ENCODE peak calls at places on chromosome 6, in eight cellular contexts. Z is GM23248; F is WTC11; N is HCT116; A is activated CD4-positive, alpha-beta T cell treated with anti-CD3 and anti-CD28 coated beads, Interleukin-2, amount 10 ng/mL, durations not matched to agents 24 days and 14 days; K is activated T-cell treated with anti-CD3 and anti-CD28 coated beads for 1 hour; Q is hippocampal formation; O is fibroblast of the conjunctiva. V is an unnamed sample.

GRCh38 chr6:43428112-43428570 is 800 bp downstream of the ABCC10 start:
- DNase-seq in Z (no peak), F (no peak), A (peak), O (no peak), N (no peak), K (no peak), Q (no peak), V (no peak)

GRCh38 chr6:31041372-31041974 is 31.2 kb downstream of the MUC22 start:
- DNase-seq in A (no peak), N (no peak), Z (no peak), Q (no peak), K (no peak), F (no peak), O (no peak), V (no peak)

GRCh38 chr6:32114853-32115252 is 5.7 kb upstream of the TNXB start:
- DNase-seq in F (no peak), N (no peak), O (no peak), K (no peak), Z (peak), Q (no peak), A (no peak), V (no peak)

GRCh38 chr6:169701218-169701952 is 444 bp downstream of the WDR27 start:
- DNase-seq in Q (no peak), F (no peak), K (no peak), N (no peak), Z (no peak), O (no peak), A (no peak), V (no peak)

GRCh38 chr6:105204331-105204730 is 24.5 kb upstream of the POPDC3 start:
- DNase-seq in K (no peak), O (no peak), N (no peak), A (no peak), Q (no peak), Z (peak), F (no peak), V (no peak)

GRCh38 chr6:96391776-96392175 is 129.8 kb upstream of the UFL1 start:
- DNase-seq in O (no peak), F (peak), N (no peak), Q (peak), A (peak), Z (peak), K (no peak), V (no peak)

GRCh38 chr6:127103482-127103881 is 15.0 kb upstream of the RSPO3 start:
- DNase-seq in Z (peak), K (no peak), A (no peak), O (no peak), N (no peak), F (no peak), Q (no peak), V (no peak)

GRCh38 chr6:44898296-44898930 is 429.7 kb upstream of the RUNX2 start:
- DNase-seq in Z (peak), N (no peak), F (no peak), Q (no peak), A (no peak), O (no peak), K (no peak), V (no peak)

GRCh38 chr6:126335210-126335609 is 4.7 kb upstream of the CENPW start:
- DNase-seq in K (no peak), N (no peak), Z (no peak), O (no peak), F (no peak), Q (no peak), A (no peak), V (no peak)

GRCh38 chr6:165082631-165083030 is 226.8 kb downstream of the C6orf118 start:
- DNase-seq in O (no peak), K (no peak), A (no peak), N (no peak), Z (no peak), Q (no peak), F (no peak), V (no peak)

GRCh38 chr6:16401868-16402267 is 163.5 kb downstream of the GMPR start:
- DNase-seq in F (no peak), K (no peak), Q (no peak), O (no peak), A (no peak), Z (no peak), N (no peak), V (no peak)

GRCh38 chr6:168823397-168824020 is 382.5 kb downstream of the SMOC2 start:
- DNase-seq in O (no peak), A (no peak), K (no peak), N (no peak), Q (no peak), Z (no peak), F (no peak), V (no peak)

GRCh38 chr6:42781546-42781810 is 374 bp upstream of the BICRAL start:
- DNase-seq in O (no peak), F (no peak), A (no peak), Q (no peak), N (no peak), K (no peak), Z (no peak), V (no peak)

GRCh38 chr6:13318821-13319220 is 9.5 kb downstream of the TBC1D7 start:
- DNase-seq in Q (no peak), F (no peak), K (no peak), O (no peak), Z (no peak), N (no peak), A (no peak), V (no peak)

GRCh38 chr6:7047966-7048365 is 59.8 kb upstream of the RREB1 start:
- DNase-seq in N (no peak), K (no peak), O (no peak), Q (no peak), Z (peak), A (no peak), F (no peak), V (no peak)

V was measured in effector CD8-positive, alpha-beta T cell.